ENCODE peak calls at places on chromosomes 5 and 9, in ten cellular contexts. Q is chondrocyte; N is naive thymus-derived CD8-positive, alpha-beta T cell; Y is A549; B is NCI-H345; Z is choroid plexus epithelial cell; W is fibroblast of lung; K is GM19239; T is uterus; H is left ventricle myocardium inferior. E is an unnamed sample.

GRCh38 chr5:36090033-36090432 is 23.4 kb upstream of the UGT3A2 start:
- DNase-seq in Y (peak), K (no peak), Z (peak), T (no peak), W (peak), N (no peak), B (no peak), Q (no peak), H (no peak), E (no peak)

GRCh38 chr9:88988796-88989641 is 2.2 kb upstream of the S1PR3 start:
- DNase-seq in K (no peak), W (peak), B (no peak), Z (peak), Q (no peak), T (no peak), N (no peak), H (no peak), Y (no peak), E (peak)

GRCh38 chr9:36332006-36332405 is 68.1 kb downstream of the RNF38 start:
- DNase-seq in T (no peak), W (peak), B (no peak), Y (no peak), Q (no peak), K (no peak), H (no peak), N (no peak), Z (no peak), E (no peak)

GRCh38 chr9:116767219-116767618 is 80.1 kb downstream of the TRIM32 start:
- DNase-seq in T (no peak), B (peak), H (no peak), K (no peak), Y (no peak), N (no peak), W (no peak), Z (no peak), Q (no peak), E (no peak)

GRCh38 chr5:78896128-78896527 is 89.0 kb downstream of the ARSB start:
- DNase-seq in H (no peak), W (peak), K (no peak), Y (no peak), Q (no peak), N (no peak), Z (peak), T (no peak), B (no peak), E (no peak)

GRCh38 chr9:137540536-137540935 is 9.7 kb downstream of the PNPLA7 start:
- DNase-seq in K (no peak), T (no peak), H (no peak), Q (no peak), N (no peak), Y (no peak), W (no peak), B (no peak), Z (no peak), E (no peak)

GRCh38 chr5:133337795-133338445 is 274.4 kb downstream of the FSTL4 start:
- DNase-seq in T (no peak), K (no peak), N (no peak), H (no peak), Z (no peak), Q (no peak), W (no peak), Y (no peak), B (no peak), E (no peak)

GRCh38 chr5:177474094-177474493 is 660 bp upstream of the DBN1 start:
- DNase-seq in Y (no peak), N (no peak), K (no peak), W (peak), H (no peak), T (peak), B (no peak), Z (no peak), Q (no peak), E (no peak)

GRCh38 chr5:88438006-88438405 is 169.4 kb upstream of the TMEM161B start:
- DNase-seq in Y (peak), B (no peak), K (no peak), N (no peak), H (no peak), T (no peak), Q (no peak), Z (no peak), W (peak), E (no peak)

GRCh38 chr9:81372628-81373191 is 316.6 kb downstream of the TLE1 start:
- DNase-seq in Y (no peak), W (peak), Z (no peak), H (peak), K (no peak), B (no peak), Q (no peak), T (no peak), N (no peak), E (peak)

GRCh38 chr5:38453506-38453905 is 102.9 kb downstream of the LIFR start:
- DNase-seq in Q (no peak), W (no peak), K (peak), N (peak), T (no peak), H (no peak), Y (no peak), B (no peak), Z (no peak), E (no peak)

GRCh38 chr9:132647355-132647754 is 22.4 kb downstream of the DDX31 start:
- DNase-seq in N (no peak), W (peak), T (no peak), Q (no peak), Y (no peak), B (no peak), Z (peak), H (no peak), K (no peak), E (no peak)

GRCh38 chr9:80797841-80798688 is 891.3 kb downstream of the TLE1 start:
- DNase-seq in W (peak), H (peak), N (no peak), Q (no peak), Z (no peak), Y (no peak), K (no peak), T (peak), B (no peak), E (no peak)

GRCh38 chr9:94827584-94828304 is 101.2 kb downstream of the AOPEP start:
- DNase-seq in N (no peak), Y (peak), W (peak), Q (no peak), H (no peak), B (no peak), T (no peak), Z (peak), K (no peak), E (peak)

GRCh38 chr9:137551656-137552534 is at the start of gene MRPL41:
- DNase-seq in N (peak), Z (peak), B (peak), Q (no peak), T (peak), K (peak), H (peak), Y (peak), W (peak), E (peak)

GRCh38 chr9:131096490-131097258 is at the start of gene AIF1L:
- DNase-seq in Y (no peak), Q (no peak), T (no peak), H (no peak), W (no peak), Z (no peak), B (peak), K (no peak), N (no peak), E (peak)

GRCh38 chr5:83249156-83249555 is 171.8 kb downstream of the XRCC4 start:
- DNase-seq in K (no peak), B (no peak), N (no peak), Z (no peak), H (no peak), W (no peak), T (no peak), Q (no peak), Y (no peak), E (no peak)

GRCh38 chr9:83312543-83312942 is 225.7 kb downstream of the FRMD3 start:
- DNase-seq in W (no peak), T (no peak), B (no peak), K (no peak), N (no peak), Z (no peak), Y (no peak), Q (no peak), H (no peak), E (no peak)

GRCh38 chr5:127587246-127587917 is 61.5 kb upstream of the CTXN3 start:
- DNase-seq in B (no peak), Y (no peak), K (no peak), W (no peak), Q (no peak), T (no peak), Z (no peak), H (no peak), N (no peak), E (no peak)

GRCh38 chr9:105503873-105504272 is 54.1 kb upstream of the FKTN start:
- DNase-seq in W (no peak), H (no peak), T (no peak), B (no peak), Y (no peak), K (no peak), N (no peak), Z (peak), Q (no peak), E (no peak)

GRCh38 chr5:110441035-110441434 is 285.4 kb downstream of the TMEM232 start:
- DNase-seq in Y (peak), B (peak), N (no peak), Q (no peak), T (no peak), W (peak), Z (peak), K (no peak), H (no peak), E (no peak)